ENCODE peak calls at places on chromosomes 1 and 21, in four cellular contexts. Y is breast epithelium, G is PC-3, L is H7. I is an unnamed sample.

GRCh38 chr21:26776320-26777021 is 68.7 kb downstream of the ADAMTS1 start:
- DNase-seq in G (peak; percentile 31), L (no peak), Y (no peak), I (no peak)

GRCh38 chr1:38015978-38016640 is 3.6 kb downstream of the UTP11 start:
- DNase-seq in L (no peak), G (no peak), Y (no peak), I (no peak)

GRCh38 chr21:25094695-25095094 is 512.6 kb downstream of the MRPL39 start:
- DNase-seq in G (no peak), Y (no peak), L (no peak), I (no peak)

GRCh38 chr21:37903396-37903795 is 12.9 kb downstream of the KCNJ6 start:
- DNase-seq in L (no peak), Y (no peak), G (no peak), I (no peak)

GRCh38 chr1:42845866-42846256 is 552 bp upstream of the ZNF691 start:
- DNase-seq in Y (no peak), L (peak; percentile 44), G (no peak), I (no peak)

GRCh38 chr1:54564312-54565112 is 16.5 kb downstream of the ACOT11 start:
- DNase-seq in L (no peak), Y (peak; percentile 36), G (peak; percentile 95), I (no peak)

GRCh38 chr1:229208481-229208880 is 62.4 kb upstream of the RAB4A start:
- DNase-seq in G (peak; percentile 78), L (no peak), Y (no peak), I (no peak)

GRCh38 chr1:185719021-185719420 is 15.2 kb upstream of the HMCN1 start:
- DNase-seq in Y (peak; percentile 30), G (peak; percentile 94), L (peak; percentile 24), I (peak; percentile 96)

GRCh38 chr1:84301759-84302380 is 362 bp downstream of the SAMD13 start:
- DNase-seq in Y (no peak), L (no peak), G (no peak), I (no peak)

GRCh38 chr1:206023682-206024081 is at the start of gene CTSE:
- DNase-seq in G (no peak), L (no peak), Y (no peak), I (no peak)

GRCh38 chr1:160362168-160362941 is 4.5 kb upstream of the NHLH1 start:
- DNase-seq in G (no peak), Y (no peak), L (peak; percentile 70), I (no peak)

GRCh38 chr1:99727575-99728190 is 38.8 kb downstream of the FRRS1 start:
- DNase-seq in Y (no peak), L (peak; percentile 39), G (peak; percentile 28), I (peak; percentile 76)

GRCh38 chr1:180415985-180416633 is 86.3 kb downstream of the ACBD6 start:
- DNase-seq in L (peak; percentile 42), G (peak; percentile 53), Y (no peak), I (no peak)

GRCh38 chr21:44867464-44867863 is 6.0 kb downstream of the PTTG1IP start:
- DNase-seq in G (no peak), Y (no peak), L (no peak), I (no peak)

GRCh38 chr1:85616011-85616705 is 35.6 kb downstream of the CCN1 start:
- DNase-seq in L (peak; percentile 36), G (no peak), Y (no peak), I (no peak)

GRCh38 chr1:17780916-17781315 is 25.8 kb downstream of the ACTL8 start:
- DNase-seq in G (no peak), L (no peak), Y (no peak), I (no peak)

GRCh38 chr1:150578278-150579109 is 916 bp downstream of the MCL1 start:
- DNase-seq in L (no peak), Y (peak; percentile 66), G (peak; percentile 97), I (peak; percentile 86)

GRCh38 chr1:74571493-74571800 is 59.0 kb upstream of the LRRC53 start:
- DNase-seq in G (no peak), Y (no peak), L (no peak), I (no peak)

GRCh38 chr1:74571875-74572274 is 59.5 kb upstream of the LRRC53 start:
- DNase-seq in G (no peak), Y (no peak), L (no peak), I (no peak)

DNA sequence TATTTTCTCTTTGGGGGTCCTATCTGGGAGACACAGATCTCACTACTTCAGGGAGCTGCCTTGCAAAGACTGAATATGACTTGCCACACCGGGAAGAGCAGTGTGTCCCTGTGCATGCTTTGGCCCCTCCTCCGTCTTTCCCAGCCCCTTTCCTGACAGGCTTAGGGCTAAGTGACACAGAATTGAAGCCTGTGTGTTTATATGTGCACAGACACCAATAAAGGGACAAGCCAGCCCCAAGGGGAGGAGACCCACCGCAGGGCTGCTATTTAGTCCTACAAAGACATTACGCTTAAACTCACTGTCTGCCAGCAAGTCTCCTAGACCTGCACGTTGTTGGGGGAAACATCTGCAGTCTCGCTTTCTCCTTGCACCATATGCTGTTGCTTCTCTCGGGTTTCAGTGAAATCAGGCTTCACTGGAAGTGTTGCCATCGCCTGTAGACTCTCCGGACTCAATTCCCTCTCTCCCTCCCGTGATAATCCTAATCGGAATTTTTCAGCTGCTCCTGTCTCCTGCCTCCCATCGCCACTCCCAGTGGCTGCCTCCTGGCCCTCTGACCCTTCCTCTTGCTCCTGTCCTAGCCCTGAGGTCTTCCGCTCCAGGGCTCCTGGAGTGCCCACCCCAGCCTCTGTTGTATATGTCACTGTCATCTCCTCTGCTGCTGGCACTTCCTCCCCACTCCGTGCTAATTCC is 58.5 kb upstream of the LRRC53 start:
- DNase-seq in G (no peak), L (no peak), Y (no peak), I (no peak)
- H3K4me3 ChIP-seq in G (no peak overlapping the region), L (no peak overlapping the region), Y (no peak overlapping the region), I (no peak overlapping the region)

DNA sequence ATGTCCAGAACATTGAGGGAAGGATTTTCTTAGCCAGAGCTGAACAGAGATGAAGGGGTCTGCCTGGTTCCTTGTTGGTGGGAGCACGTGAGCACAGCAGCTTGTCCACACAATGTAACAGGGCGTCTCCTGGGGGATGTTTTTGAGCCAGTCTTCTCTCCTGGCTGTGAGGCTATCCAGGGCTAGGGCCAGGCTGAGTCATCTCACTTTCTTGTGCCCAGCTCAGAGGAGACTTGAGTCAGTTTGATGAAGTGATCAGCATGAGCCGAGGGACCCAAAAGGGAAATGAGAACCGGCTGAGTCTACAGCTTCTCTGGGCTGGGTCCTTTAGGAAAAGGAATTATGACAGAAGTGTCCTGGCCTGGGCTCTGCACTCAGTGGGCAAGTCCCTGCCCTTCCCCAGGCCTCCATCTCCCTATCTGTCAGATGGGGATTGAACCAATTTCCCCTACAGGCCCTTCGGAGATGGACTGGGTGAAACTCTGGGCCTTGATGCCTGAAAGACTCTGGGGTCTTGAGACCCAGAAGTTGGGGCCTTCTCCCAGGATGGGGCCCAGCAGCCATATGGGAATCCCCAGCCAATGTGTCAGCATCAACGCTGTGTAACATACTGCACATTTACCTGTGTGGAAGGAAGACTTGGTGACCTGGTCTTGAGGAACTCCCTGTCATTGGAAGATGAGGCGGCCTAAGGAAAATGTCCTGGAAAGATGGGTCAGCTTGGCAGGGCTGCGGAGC is 36.6 kb downstream of the DMRTB1 start:
- DNase-seq in L (no peak), G (no peak), Y (no peak), I (peak; percentile 54)
- H3K4me3 ChIP-seq in L (no peak overlapping the region), G (no peak overlapping the region), Y (no peak overlapping the region), I (no peak overlapping the region)

DNA sequence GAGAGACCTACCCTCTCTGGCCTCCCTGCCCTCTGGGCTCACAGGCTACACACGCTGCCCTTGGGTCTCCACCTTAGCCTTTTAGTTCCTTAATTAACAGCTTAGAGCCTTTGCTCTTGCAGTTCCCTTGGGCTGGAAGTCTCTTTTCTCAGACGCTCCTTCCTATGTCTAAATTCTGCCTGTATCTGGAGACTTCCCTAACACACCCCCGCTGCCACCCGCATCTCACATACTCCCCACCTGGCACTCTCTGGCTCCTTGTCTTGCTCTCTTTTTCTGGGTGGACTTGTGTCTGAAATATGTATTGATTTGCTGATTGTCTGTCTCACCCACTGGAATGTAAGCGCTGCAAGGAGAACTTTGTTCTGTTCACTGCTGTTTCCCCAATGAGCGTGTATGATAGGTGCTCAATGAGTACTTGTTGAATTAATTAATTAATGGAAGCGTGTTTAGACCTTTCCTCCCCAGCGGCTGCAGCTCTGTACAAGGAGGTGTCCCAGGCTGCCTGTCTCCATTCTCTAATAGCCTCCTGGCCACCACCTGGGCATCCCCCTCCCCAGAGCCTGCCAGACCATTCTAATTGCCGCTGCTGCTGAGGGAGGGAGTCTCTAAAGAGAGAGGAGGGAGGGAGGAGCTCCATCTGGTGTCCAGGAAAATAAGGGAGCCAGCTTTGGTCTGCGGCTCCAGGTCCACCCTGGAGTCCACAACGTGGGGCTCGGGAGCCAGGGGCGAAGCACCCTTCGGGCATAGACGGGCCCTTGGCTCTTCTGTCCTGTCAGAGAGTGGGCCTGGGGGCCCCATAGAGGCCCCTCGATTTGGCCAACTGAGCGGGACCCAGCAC is 95.3 kb downstream of the RNF220 start:
- DNase-seq in G (peak; percentile 23), Y (no peak), L (peak; percentile 87), I (no peak)
- H3K4me3 ChIP-seq in G (no peak overlapping the region), Y (peak overlapping the region; percentile 9), L (peak overlapping the region; percentile 38), I (no peak overlapping the region)

GRCh38 chr21:32411366-32412161 is 942 bp upstream of the EVA1C start:
- DNase-seq in Y (peak; percentile 85), G (peak; percentile 66), L (peak; percentile 71), I (peak; percentile 67)

GRCh38 chr21:32414579-32415358 is 2.3 kb downstream of the EVA1C start:
- DNase-seq in G (peak; percentile 61), Y (no peak), L (no peak), I (no peak)

GRCh38 chr21:32412162-32412997 is at the start of gene EVA1C:
- DNase-seq in Y (peak; percentile 53), L (peak; percentile 83), G (peak; percentile 71), I (peak; percentile 50)

GRCh38 chr21:32413697-32414578 is 1.4 kb downstream of the EVA1C start:
- DNase-seq in L (peak; percentile 25), Y (no peak), G (peak; percentile 46), I (no peak)

DNA sequence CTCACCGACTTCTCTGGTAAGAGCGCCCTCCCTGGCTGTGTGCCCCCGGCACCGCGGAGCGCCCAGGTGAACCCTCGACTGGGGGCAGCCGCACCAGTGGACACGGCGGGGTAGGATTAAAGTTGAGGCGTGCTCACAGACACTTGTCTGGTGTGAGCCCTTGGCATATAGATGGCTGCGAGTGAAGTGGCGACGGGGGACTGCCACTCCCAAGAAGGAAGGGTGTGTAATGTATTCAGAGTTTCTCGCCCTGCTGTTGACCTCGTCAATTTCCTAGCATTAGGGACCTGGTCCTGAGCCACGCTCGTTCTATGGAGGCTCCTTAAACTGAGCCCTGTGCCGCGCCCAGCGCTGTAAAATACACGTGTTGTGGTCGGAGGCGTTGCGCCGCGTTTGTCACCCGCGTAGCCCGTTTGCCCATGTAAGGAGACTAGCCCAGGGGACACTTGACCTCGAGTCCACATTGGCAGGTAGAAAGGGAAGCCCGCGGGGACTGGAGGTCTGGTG is 545 bp downstream of the EVA1C start:
- DNase-seq in G (peak; percentile 65), Y (peak; percentile 62), L (no peak), I (no peak)
- H3K4me3 ChIP-seq in G (peak overlapping the region; percentile 90), Y (peak overlapping the region; percentile 94), L (peak overlapping the region; percentile 44), I (no peak overlapping the region)

DNA sequence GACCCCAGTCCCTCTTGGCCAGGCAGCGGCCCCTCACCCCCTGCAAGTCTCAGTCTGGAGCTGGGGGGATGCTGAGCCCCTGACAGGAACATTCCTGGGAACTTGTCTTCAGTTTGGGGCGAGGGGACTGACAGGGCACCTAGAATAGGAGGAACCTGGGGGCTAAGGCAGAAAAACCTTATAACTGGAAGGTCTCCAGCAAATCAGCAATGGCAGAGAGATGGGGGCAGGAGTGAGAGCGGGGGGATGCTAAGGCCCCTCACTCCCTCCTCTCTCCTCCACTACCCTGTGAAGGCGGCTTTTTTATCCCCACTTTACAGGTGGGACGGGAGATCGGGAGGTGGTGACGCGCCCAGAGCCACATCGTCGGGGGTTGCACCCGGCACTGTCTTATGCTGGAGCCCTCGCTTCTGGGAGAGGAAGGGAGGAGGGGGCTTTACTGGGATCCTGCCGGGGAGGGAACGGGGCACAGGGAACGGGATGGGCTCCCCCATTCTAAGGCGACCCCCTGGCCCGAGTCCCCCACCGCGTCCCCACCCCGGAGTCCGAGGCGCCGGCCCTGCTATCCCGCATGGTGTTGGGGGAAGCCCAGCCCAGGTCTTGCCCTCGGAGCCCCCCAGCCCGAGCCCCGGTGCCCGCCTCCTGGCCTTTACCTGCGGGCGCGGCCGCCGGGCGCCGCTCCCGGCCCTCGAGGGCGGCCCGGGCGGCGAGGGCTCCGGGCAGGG is 456 bp downstream of the COL8A2 start:
- DNase-seq in Y (no peak), L (peak; percentile 82), G (no peak), I (no peak)
- H3K4me3 ChIP-seq in Y (peak overlapping the region; percentile 86), L (peak overlapping the region; percentile 41), G (no peak overlapping the region), I (no peak overlapping the region)